ENCODE peak calls at places on chromosomes 1 and 21, in five cellular contexts. K is choroid plexus epithelial cell; L is CD4-positive, alpha-beta T cell; I is lung; A is AG10803. R is an unnamed sample.

GRCh38 chr1:174433451-174433850 is 14.3 kb upstream of the GPR52 start:
- DNase-seq in K (peak), L (no peak), I (no peak), A (peak), R (peak)

GRCh38 chr1:24735619-24736375 is 9.4 kb upstream of the CLIC4 start:
- DNase-seq in K (peak), L (no peak), I (no peak), A (peak), R (no peak)

GRCh38 chr21:37878946-37879660 is 37.2 kb downstream of the KCNJ6 start:
- DNase-seq in K (peak), L (no peak), I (no peak), A (peak), R (no peak)

GRCh38 chr21:31505975-31506374 is 153.5 kb upstream of the SOD1 start:
- DNase-seq in K (no peak), L (no peak), I (no peak), A (no peak), R (no peak)

GRCh38 chr1:20932437-20932977 is 145.4 kb upstream of the HP1BP3 start:
- DNase-seq in K (no peak), L (no peak), I (no peak), A (no peak), R (no peak)

GRCh38 chr1:12056331-12056841 is 6.7 kb upstream of the TNFRSF8 start:
- DNase-seq in K (no peak), L (no peak), I (no peak), A (no peak), R (no peak)

GRCh38 chr1:67582625-67583461 is 102.2 kb upstream of the GADD45A start:
- DNase-seq in K (no peak), L (no peak), I (no peak), A (peak), R (no peak)

GRCh38 chr1:158118713-158119402 is 61.8 kb upstream of the CD1D start:
- DNase-seq in K (no peak), L (no peak), I (no peak), A (peak), R (no peak)

GRCh38 chr1:17878837-17879236 is 123.7 kb downstream of the ACTL8 start:
- DNase-seq in K (no peak), L (no peak), I (no peak), A (peak), R (no peak)

GRCh38 chr1:246748867-246749266 is 24.7 kb downstream of the SCCPDH start:
- DNase-seq in K (peak), L (no peak), I (no peak), A (no peak), R (no peak)

GRCh38 chr1:53339736-53340385 is 12.0 kb upstream of the LRP8 start:
- DNase-seq in K (no peak), L (no peak), I (no peak), A (no peak), R (no peak)

DNA sequence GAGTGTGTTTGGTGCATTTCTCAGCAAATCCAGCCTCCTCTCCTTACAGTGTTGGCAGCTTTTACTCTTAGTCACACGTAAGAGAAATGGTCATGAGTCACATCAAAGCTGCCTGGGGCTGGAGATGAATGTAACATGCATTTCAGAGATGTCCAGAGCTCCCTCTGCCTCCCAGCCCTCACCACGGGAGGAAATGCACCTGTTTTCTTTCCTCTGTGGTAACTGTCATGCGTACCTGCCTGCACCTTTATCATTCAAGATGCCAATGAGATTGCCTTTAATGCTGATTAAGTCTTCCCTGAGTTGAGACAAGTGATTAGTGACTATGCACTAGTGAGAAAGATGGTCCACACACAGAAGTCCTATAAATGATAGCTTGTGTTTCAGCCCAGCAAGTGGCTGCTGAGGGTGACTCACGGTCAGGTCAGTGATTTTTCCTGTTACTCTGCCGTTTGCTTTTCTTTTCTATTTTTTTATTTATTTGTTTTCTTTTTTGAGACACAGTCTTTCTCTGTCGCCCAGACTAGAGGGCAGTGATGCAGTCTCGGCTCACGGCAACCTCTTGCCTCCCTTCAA is 277.3 kb upstream of the FMN2 start:
- DNase-seq in K (peak), L (no peak), I (no peak), A (peak), R (peak)
- TF ChIP-seq CTCF in K (no peak), L (no peak), I (no peak), A (no peak), R (no peak)

DNA sequence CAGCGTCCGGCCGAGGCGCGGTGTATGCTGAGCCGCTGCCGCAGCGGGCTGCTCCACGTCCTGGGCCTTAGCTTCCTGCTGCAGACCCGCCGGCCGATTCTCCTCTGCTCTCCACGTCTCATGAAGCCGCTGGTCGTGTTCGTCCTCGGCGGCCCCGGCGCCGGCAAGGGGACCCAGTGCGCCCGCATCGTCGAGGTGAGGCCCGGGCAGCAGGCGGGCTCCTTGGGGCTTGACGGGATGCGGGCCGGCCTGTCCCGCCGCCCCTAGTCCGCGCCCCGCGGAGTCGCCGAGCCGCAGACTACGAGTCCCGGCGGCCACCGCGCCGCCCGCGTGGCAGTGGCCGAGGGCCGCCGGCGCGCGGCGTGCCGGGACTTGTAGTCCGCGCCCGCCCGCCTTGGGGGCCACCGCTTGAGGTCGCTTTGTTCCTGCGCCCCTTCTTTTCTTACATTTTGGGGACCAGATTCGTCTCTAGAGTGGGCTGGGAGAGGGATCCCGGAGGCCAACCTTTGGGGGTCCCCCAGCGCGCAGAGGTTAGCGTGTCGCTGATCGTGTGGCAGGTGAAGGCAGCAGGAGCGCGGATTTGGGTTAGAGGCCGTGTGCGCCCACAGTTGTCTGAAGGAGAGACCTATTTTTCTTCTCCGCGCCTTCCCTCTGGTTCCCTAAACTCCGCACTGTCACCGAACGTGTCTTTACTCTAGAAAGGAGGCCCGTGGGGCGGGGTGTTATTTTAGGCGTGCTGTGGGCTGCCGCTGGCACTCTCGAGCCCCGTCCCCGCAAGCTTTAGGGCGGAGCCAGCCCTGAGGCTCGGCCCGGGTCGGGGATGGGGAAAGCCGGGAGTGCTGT is 553 bp downstream of the CMPK1 start:
- DNase-seq in K (peak), L (peak), I (peak), A (peak), R (peak)
- TF ChIP-seq CTCF in K (peak), L (no peak), I (no peak), A (peak), R (peak)

GRCh38 chr1:168473164-168473563 is 70.6 kb downstream of the XCL2 start:
- DNase-seq in K (no peak), L (no peak), I (no peak), A (no peak), R (no peak)

GRCh38 chr1:168468822-168469221 is 75.0 kb downstream of the XCL2 start:
- DNase-seq in K (no peak), L (no peak), I (no peak), A (no peak), R (no peak)

GRCh38 chr1:168469690-168470089 is 74.1 kb downstream of the XCL2 start:
- DNase-seq in K (no peak), L (no peak), I (no peak), A (peak), R (peak)

GRCh38 chr1:168472244-168472643 is 71.6 kb downstream of the XCL2 start:
- DNase-seq in K (no peak), L (no peak), I (no peak), A (no peak), R (no peak)

DNA sequence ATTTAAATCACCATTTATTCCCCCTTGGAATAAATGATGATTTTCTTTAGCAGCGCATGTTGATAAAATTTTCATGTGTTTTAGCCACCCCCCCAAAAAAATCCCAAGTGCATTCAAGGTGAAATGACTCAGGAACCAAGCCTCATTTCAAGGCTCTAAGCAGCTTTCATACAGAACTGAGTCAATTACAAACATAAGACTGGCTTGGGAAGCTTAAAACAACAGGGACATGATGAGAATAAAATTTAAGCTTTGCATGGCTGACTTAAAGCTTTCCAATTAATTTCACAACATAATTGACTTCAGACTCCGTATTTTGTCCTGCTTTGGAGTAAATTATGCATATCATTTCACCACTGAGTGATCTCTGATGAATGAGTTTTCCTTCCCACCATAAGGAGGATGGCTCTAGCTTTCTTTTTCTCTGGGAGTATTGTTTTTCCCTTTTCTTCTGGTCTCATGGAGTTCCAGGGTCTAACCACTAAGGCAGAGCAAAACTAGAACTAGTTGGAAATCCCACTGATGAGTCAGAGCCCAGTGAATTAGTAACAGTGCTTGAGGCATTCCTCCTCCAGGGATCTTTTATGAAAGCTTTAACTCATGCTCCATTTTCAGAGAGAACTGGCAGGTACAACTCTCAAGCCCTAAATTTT is 72.8 kb downstream of the XCL2 start:
- DNase-seq in K (peak), L (no peak), I (no peak), A (peak), R (peak)
- TF ChIP-seq CTCF in K (no peak), L (no peak), I (no peak), A (peak), R (no peak)

DNA sequence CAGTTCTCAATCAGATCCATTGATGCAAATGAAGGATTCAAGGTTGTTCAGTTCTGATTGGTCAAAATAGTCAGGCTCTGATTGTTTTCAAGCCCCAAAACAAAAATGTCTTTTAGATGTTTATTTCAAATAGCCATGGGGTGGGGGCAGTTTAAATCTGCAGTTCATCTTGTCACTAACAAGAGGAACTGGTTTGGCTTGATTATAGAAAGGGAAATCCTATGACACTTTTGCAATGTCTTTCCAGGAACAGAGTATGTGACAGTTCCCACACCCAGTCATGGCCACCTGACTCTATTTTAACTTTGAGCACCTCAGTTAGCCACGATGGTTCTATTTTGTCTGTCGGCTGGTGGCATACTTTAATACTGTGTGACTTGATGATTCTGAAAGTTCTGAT is 1544.1 kb downstream of the PLA2G4A start:
- DNase-seq in K (no peak), L (no peak), I (no peak), A (no peak), R (no peak)
- TF ChIP-seq CTCF in K (no peak), L (no peak), I (no peak), A (no peak), R (no peak)

DNA sequence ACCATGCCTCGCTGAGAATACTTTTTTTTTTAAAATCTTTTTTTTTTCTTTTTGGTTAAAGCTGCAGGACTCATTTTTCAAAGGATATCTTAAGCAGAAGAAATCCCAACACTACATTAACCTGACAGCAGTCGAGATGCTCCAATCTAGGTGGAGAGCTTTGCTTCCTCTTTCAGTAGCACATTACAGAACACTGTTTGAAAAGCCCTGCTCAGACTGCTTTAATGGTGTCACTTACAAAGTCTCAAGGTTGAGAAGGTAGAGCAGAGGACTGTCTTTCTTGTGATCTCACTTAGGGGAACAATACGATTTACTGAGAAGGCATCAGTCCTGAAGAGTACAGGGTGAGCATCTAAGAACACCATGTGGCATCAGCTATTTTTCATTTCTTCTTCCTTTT is 21.0 kb upstream of the CPLANE2 start:
- DNase-seq in K (no peak), L (no peak), I (no peak), A (no peak), R (no peak)
- TF ChIP-seq CTCF in K (no peak), L (no peak), I (no peak), A (no peak), R (no peak)

R was measured in AG09319.